ENCODE peak calls at places on chromosomes 2 and 18, in six cellular contexts. O, E, N, M, G and A are unnamed samples.

GRCh38 chr18:8601277-8602032 is 7.8 kb upstream of the RAB12 start:
- DNase-seq in O (no peak), E (no peak), N (no peak), M (peak; percentile 71), G (no peak), A (no peak)

GRCh38 chr18:35827275-35827929 is 145.1 kb upstream of the RMP24 start:
- DNase-seq in O (peak; percentile 65), E (no peak), N (no peak), M (no peak), G (no peak), A (no peak)

GRCh38 chr2:151808258-151809072 is 19.8 kb downstream of the ARL5A start:
- DNase-seq in O (no peak), E (no peak), N (peak; percentile 40), M (no peak), G (no peak), A (no peak)

GRCh38 chr2:206611191-206611590 is 31.1 kb upstream of the FAM237A start:
- DNase-seq in O (no peak), E (no peak), N (no peak), M (no peak), G (no peak), A (peak; percentile 6)

GRCh38 chr18:75391275-75392115 is 36.0 kb downstream of the SMIM21 start:
- DNase-seq in O (no peak), E (no peak), N (no peak), M (no peak), G (no peak), A (no peak)

GRCh38 chr18:47317824-47318508 is 66.5 kb upstream of the SKOR2 start:
- DNase-seq in O (no peak), E (no peak), N (no peak), M (no peak), G (no peak), A (no peak)

GRCh38 chr18:3281456-3282400 is 19.8 kb downstream of the MYL12B start:
- DNase-seq in O (no peak), E (no peak), N (peak; percentile 89), M (no peak), G (no peak), A (peak; percentile 65)

GRCh38 chr2:206392118-206392517 is 51.2 kb upstream of the ADAM23 start:
- DNase-seq in O (peak; percentile 79), E (peak; percentile 28), N (peak; percentile 43), M (no peak), G (no peak), A (peak; percentile 61)

GRCh38 chr18:76167440-76167839 is 327.6 kb downstream of the ZNF516 start:
- DNase-seq in O (peak; percentile 64), E (no peak), N (no peak), M (no peak), G (no peak), A (no peak)

GRCh38 chr18:35005963-35006577 is 35.1 kb upstream of the MAPRE2 start:
- DNase-seq in O (peak; percentile 45), E (no peak), N (peak; percentile 76), M (no peak), G (no peak), A (peak; percentile 52)

GRCh38 chr2:195319548-195320415 is 337.2 kb upstream of the SLC39A10 start:
- DNase-seq in O (no peak), E (no peak), N (peak; percentile 34), M (no peak), G (no peak), A (peak; percentile 4)

GRCh38 chr2:67876176-67876575 is 186.6 kb downstream of the C1D start:
- DNase-seq in O (no peak), E (peak; percentile 82), N (no peak), M (no peak), G (no peak), A (peak; percentile 91)

GRCh38 chr18:39627936-39628335 is 2062.3 kb upstream of the CELF4 start:
- DNase-seq in O (no peak), E (no peak), N (no peak), M (no peak), G (no peak), A (no peak)

GRCh38 chr18:48634975-48635374 is 96.1 kb downstream of the CTIF start:
- DNase-seq in O (no peak), E (no peak), N (no peak), M (no peak), G (no peak), A (no peak)

GRCh38 chr2:8120979-8121825 is 560.7 kb upstream of the ID2 start:
- DNase-seq in O (no peak), E (no peak), N (no peak), M (no peak), G (no peak), A (no peak)

GRCh38 chr2:6945821-6946220 is 28.6 kb downstream of the RNF144A start:
- DNase-seq in O (no peak), E (no peak), N (no peak), M (no peak), G (no peak), A (no peak)

GRCh38 chr2:128600606-128601297 is 282.1 kb upstream of the HS6ST1 start:
- DNase-seq in O (no peak), E (no peak), N (no peak), M (no peak), G (no peak), A (no peak)

GRCh38 chr2:98912221-98912851 is 23.7 kb downstream of the CRACDL start:
- DNase-seq in O (peak; percentile 37), E (peak; percentile 49), N (peak; percentile 90), M (peak; percentile 76), G (peak; percentile 94), A (peak; percentile 88)

GRCh38 chr2:56812432-56812831 is 628.6 kb downstream of the CCDC85A start:
- DNase-seq in O (no peak), E (no peak), N (no peak), M (no peak), G (no peak), A (no peak)

GRCh38 chr2:26363323-26363722 is 16.7 kb upstream of the ADGRF3 start:
- DNase-seq in O (no peak), E (no peak), N (peak; percentile 12), M (no peak), G (no peak), A (peak; percentile 27)

GRCh38 chr2:233468746-233469110 is 97.9 kb downstream of the USP40 start:
- DNase-seq in O (no peak), E (no peak), N (no peak), M (no peak), G (peak; percentile 42), A (no peak)

GRCh38 chr18:44626807-44627206 is 53.9 kb upstream of the SETBP1 start:
- DNase-seq in O (no peak), E (no peak), N (no peak), M (no peak), G (no peak), A (peak; percentile 10)

GRCh38 chr2:148756292-148756975 is 111.9 kb downstream of the EPC2 start:
- DNase-seq in O (no peak), E (peak; percentile 2), N (peak; percentile 65), M (no peak), G (no peak), A (peak; percentile 79)

GRCh38 chr2:240936106-240936505 is 30.0 kb downstream of the CROCC2 start:
- DNase-seq in O (peak; percentile 13), E (no peak), N (no peak), M (no peak), G (no peak), A (no peak)

GRCh38 chr18:7236899-7237298 is 6.0 kb downstream of the LRRC30 start:
- DNase-seq in O (no peak), E (no peak), N (no peak), M (no peak), G (no peak), A (no peak)

GRCh38 chr2:160387558-160388262 is 105.9 kb downstream of the RBMS1 start:
- DNase-seq in O (no peak), E (peak; percentile 97), N (peak; percentile 95), M (no peak), G (no peak), A (peak; percentile 97)

GRCh38 chr18:51425475-51425874 is 228.0 kb upstream of the MEX3C start:
- DNase-seq in O (no peak), E (no peak), N (no peak), M (no peak), G (no peak), A (no peak)

GRCh38 chr2:99865818-99866676 is 276.3 kb downstream of the AFF3 start:
- DNase-seq in O (no peak), E (peak; percentile 84), N (peak; percentile 76), M (no peak), G (no peak), A (peak; percentile 55)

GRCh38 chr18:54843302-54843701 is 15.0 kb downstream of the RAB27B start:
- DNase-seq in O (no peak), E (no peak), N (peak; percentile 11), M (no peak), G (no peak), A (peak; percentile 18)

GRCh38 chr18:6994719-6995430 is 122.7 kb downstream of the LAMA1 start:
- DNase-seq in O (no peak), E (peak; percentile 1), N (no peak), M (peak; percentile 54), G (no peak), A (peak; percentile 30)

GRCh38 chr2:47008381-47009280 is 93.0 kb upstream of the MCFD2 start:
- DNase-seq in O (no peak), E (no peak), N (peak; percentile 79), M (no peak), G (no peak), A (peak; percentile 65)

GRCh38 chr2:85577063-85577385 is 362 bp upstream of the VAMP8 start:
- DNase-seq in O (no peak), E (no peak), N (no peak), M (no peak), G (no peak), A (no peak)
- H3K4me3 ChIP-seq in O (peak overlapping the region; percentile 87), E (no peak overlapping the region), N (no peak overlapping the region), M (no peak overlapping the region), G (peak overlapping the region; percentile 41), A (no peak overlapping the region)

GRCh38 chr2:11749646-11750349 is 3.4 kb downstream of the LPIN1 start:
- DNase-seq in O (no peak), E (no peak), N (peak; percentile 19), M (no peak), G (no peak), A (peak; percentile 53)

GRCh38 chr2:11750917-11751316 is 4.5 kb downstream of the LPIN1 start:
- DNase-seq in O (no peak), E (no peak), N (no peak), M (no peak), G (no peak), A (no peak)

GRCh38 chr2:11748018-11748860 is 1.8 kb downstream of the LPIN1 start:
- DNase-seq in O (no peak), E (no peak), N (no peak), M (no peak), G (no peak), A (no peak)

GRCh38 chr2:11750422-11750821 is 4.0 kb downstream of the LPIN1 start:
- DNase-seq in O (no peak), E (no peak), N (peak; percentile 23), M (no peak), G (no peak), A (peak; percentile 74)

GRCh38 chr2:11748861-11749645 is 2.6 kb downstream of the LPIN1 start:
- DNase-seq in O (no peak), E (no peak), N (no peak), M (no peak), G (no peak), A (no peak)
- H3K4me3 ChIP-seq in O (no peak overlapping the region), E (no peak overlapping the region), N (no peak overlapping the region), M (no peak overlapping the region), G (no peak overlapping the region), A (peak overlapping the region; percentile 70)

GRCh38 chr2:198173242-198173641 is 368.8 kb downstream of the PLCL1 start:
- DNase-seq in O (no peak), E (no peak), N (no peak), M (no peak), G (no peak), A (no peak)
- H3K4me3 ChIP-seq in O (no peak overlapping the region), E (no peak overlapping the region), N (no peak overlapping the region), M (no peak overlapping the region), G (no peak overlapping the region), A (no peak overlapping the region)

GRCh38 chr2:112783187-112783721 is 1.0 kb downstream of the IL1A start:
- DNase-seq in O (no peak), E (no peak), N (no peak), M (no peak), G (no peak), A (no peak)
- H3K4me3 ChIP-seq in O (peak overlapping the region; percentile 69), E (no peak overlapping the region), N (no peak overlapping the region), M (no peak overlapping the region), G (peak overlapping the region; percentile 45), A (no peak overlapping the region)